ENCODE peak calls at places on chromosome 18, in six cellular contexts. One of them, this sample, is unnamed.

GRCh38 chr18:50696929-50697328 is 122.9 kb downstream of the MRO start:
- DNase-seq in CD4-positive, alpha-beta T cell: no peak
- DNase-seq in transverse colon: no peak
- DNase-seq in heart left ventricle: no peak
- DNase-seq in fibroblast of lung: no peak
- DNase-seq in GM10248: no peak
- DNase-seq in this sample: no peak

GRCh38 chr18:79952996-79953559 is 1.6 kb upstream of the SLC66A2 start:
- DNase-seq in CD4-positive, alpha-beta T cell: no peak
- DNase-seq in transverse colon: peak; percentile 65
- DNase-seq in fibroblast of lung: no peak
- DNase-seq in heart left ventricle: no peak
- DNase-seq in GM10248: no peak
- DNase-seq in this sample: no peak

GRCh38 chr18:63079114-63079513 is 240.5 kb downstream of the BCL2 start:
- DNase-seq in heart left ventricle: no peak
- DNase-seq in CD4-positive, alpha-beta T cell: no peak
- DNase-seq in transverse colon: no peak
- DNase-seq in GM10248: no peak
- DNase-seq in fibroblast of lung: no peak
- DNase-seq in this sample: no peak

GRCh38 chr18:36685580-36685979 is 143.2 kb downstream of the TPGS2 start:
- DNase-seq in transverse colon: no peak
- DNase-seq in GM10248: no peak
- DNase-seq in fibroblast of lung: no peak
- DNase-seq in CD4-positive, alpha-beta T cell: no peak
- DNase-seq in heart left ventricle: no peak
- DNase-seq in this sample: no peak

GRCh38 chr18:36757081-36757480 is 71.7 kb downstream of the TPGS2 start:
- DNase-seq in heart left ventricle: no peak
- DNase-seq in GM10248: no peak
- DNase-seq in CD4-positive, alpha-beta T cell: no peak
- DNase-seq in transverse colon: no peak
- DNase-seq in fibroblast of lung: peak; percentile 72
- DNase-seq in this sample: peak; percentile 41

GRCh38 chr18:3177902-3178687 is 41.7 kb downstream of the MYOM1 start:
- DNase-seq in fibroblast of lung: peak; percentile 16
- DNase-seq in GM10248: peak; percentile 82
- DNase-seq in heart left ventricle: no peak
- DNase-seq in transverse colon: peak; percentile 63
- DNase-seq in CD4-positive, alpha-beta T cell: no peak
- DNase-seq in this sample: peak; percentile 78

GRCh38 chr18:10851824-10852225 is 297.5 kb downstream of the PIEZO2 start:
- DNase-seq in GM10248: peak; percentile 52
- DNase-seq in fibroblast of lung: peak; percentile 89
- DNase-seq in CD4-positive, alpha-beta T cell: no peak
- DNase-seq in heart left ventricle: no peak
- DNase-seq in transverse colon: no peak
- DNase-seq in this sample: peak; percentile 58

GRCh38 chr18:11607897-11608296 is 1.5 kb upstream of the SLC35G4 start:
- DNase-seq in heart left ventricle: no peak
- DNase-seq in CD4-positive, alpha-beta T cell: no peak
- DNase-seq in fibroblast of lung: no peak
- DNase-seq in transverse colon: no peak
- DNase-seq in GM10248: no peak
- DNase-seq in this sample: no peak

GRCh38 chr18:45090526-45091140 is 409.9 kb downstream of the SETBP1 start:
- DNase-seq in heart left ventricle: no peak
- DNase-seq in transverse colon: no peak
- DNase-seq in GM10248: no peak
- DNase-seq in fibroblast of lung: peak; percentile 69
- DNase-seq in CD4-positive, alpha-beta T cell: no peak
- DNase-seq in this sample: no peak

GRCh38 chr18:29188760-29189159 is 1011.8 kb upstream of the CDH2 start:
- DNase-seq in heart left ventricle: no peak
- DNase-seq in fibroblast of lung: no peak
- DNase-seq in transverse colon: no peak
- DNase-seq in GM10248: no peak
- DNase-seq in CD4-positive, alpha-beta T cell: no peak
- DNase-seq in this sample: no peak

GRCh38 chr18:28177828-28178635 is 1.1 kb upstream of the CDH2 start:
- DNase-seq in GM10248: peak; percentile 22
- DNase-seq in transverse colon: no peak
- DNase-seq in heart left ventricle: peak; percentile 77
- DNase-seq in CD4-positive, alpha-beta T cell: no peak
- DNase-seq in fibroblast of lung: no peak
- DNase-seq in this sample: peak; percentile 40

GRCh38 chr18:7684357-7684756 is 117.2 kb downstream of the PTPRM start:
- DNase-seq in heart left ventricle: no peak
- DNase-seq in transverse colon: no peak
- DNase-seq in CD4-positive, alpha-beta T cell: no peak
- DNase-seq in fibroblast of lung: no peak
- DNase-seq in GM10248: no peak
- DNase-seq in this sample: no peak

GRCh38 chr18:74493689-74494088 is 2.5 kb upstream of the CNDP2 start:
- DNase-seq in heart left ventricle: no peak
- DNase-seq in GM10248: peak; percentile 39
- DNase-seq in CD4-positive, alpha-beta T cell: peak; percentile 68
- DNase-seq in transverse colon: peak; percentile 59
- DNase-seq in fibroblast of lung: peak; percentile 41
- DNase-seq in this sample: peak; percentile 44

GRCh38 chr18:45399146-45399545 is 216.1 kb upstream of the SLC14A2 start:
- DNase-seq in GM10248: no peak
- DNase-seq in transverse colon: no peak
- DNase-seq in heart left ventricle: no peak
- DNase-seq in CD4-positive, alpha-beta T cell: no peak
- DNase-seq in fibroblast of lung: no peak
- DNase-seq in this sample: no peak

GRCh38 chr18:31497711-31498449 is at the start of gene DSG2:
- DNase-seq in GM10248: peak; percentile 86
- DNase-seq in transverse colon: peak; percentile 92
- DNase-seq in fibroblast of lung: no peak
- DNase-seq in CD4-positive, alpha-beta T cell: peak; percentile 7
- DNase-seq in heart left ventricle: peak; percentile 79
- DNase-seq in this sample: peak; percentile 90

GRCh38 chr18:67081866-67082265 is 434.7 kb downstream of the DSEL start:
- DNase-seq in CD4-positive, alpha-beta T cell: no peak
- DNase-seq in GM10248: no peak
- DNase-seq in fibroblast of lung: no peak
- DNase-seq in transverse colon: no peak
- DNase-seq in heart left ventricle: no peak
- DNase-seq in this sample: no peak

GRCh38 chr18:74515620-74516231 is 18.6 kb upstream of the CNDP1 start:
- DNase-seq in transverse colon: no peak
- DNase-seq in heart left ventricle: no peak
- DNase-seq in fibroblast of lung: no peak
- DNase-seq in CD4-positive, alpha-beta T cell: no peak
- DNase-seq in GM10248: no peak
- DNase-seq in this sample: no peak

GRCh38 chr18:68623342-68623741 is 91.6 kb downstream of the TMX3 start:
- DNase-seq in transverse colon: no peak
- DNase-seq in CD4-positive, alpha-beta T cell: no peak
- DNase-seq in GM10248: peak; percentile 43
- DNase-seq in heart left ventricle: no peak
- DNase-seq in fibroblast of lung: peak; percentile 89
- DNase-seq in this sample: peak; percentile 62

GRCh38 chr18:3119401-3120323 is 100.1 kb downstream of the MYOM1 start:
- DNase-seq in heart left ventricle: no peak
- DNase-seq in GM10248: no peak
- DNase-seq in transverse colon: peak; percentile 26
- DNase-seq in CD4-positive, alpha-beta T cell: no peak
- DNase-seq in fibroblast of lung: peak; percentile 16
- DNase-seq in this sample: no peak

GRCh38 chr18:75654928-75655745 is 227.6 kb upstream of the SMIM21 start:
- DNase-seq in CD4-positive, alpha-beta T cell: no peak
- DNase-seq in heart left ventricle: no peak
- DNase-seq in transverse colon: no peak
- DNase-seq in GM10248: no peak
- DNase-seq in fibroblast of lung: peak; percentile 3
- DNase-seq in this sample: no peak

GRCh38 chr18:60471652-60472051 is 99.1 kb upstream of the MC4R start:
- DNase-seq in transverse colon: no peak
- DNase-seq in GM10248: no peak
- DNase-seq in CD4-positive, alpha-beta T cell: no peak
- DNase-seq in fibroblast of lung: no peak
- DNase-seq in heart left ventricle: no peak
- DNase-seq in this sample: no peak

GRCh38 chr18:30381826-30382225 is 660.7 kb downstream of the DSC3 start:
- DNase-seq in heart left ventricle: no peak
- DNase-seq in GM10248: no peak
- DNase-seq in fibroblast of lung: no peak
- DNase-seq in transverse colon: no peak
- DNase-seq in CD4-positive, alpha-beta T cell: no peak
- DNase-seq in this sample: no peak
- TF ChIP-seq CTCF in heart left ventricle: no peak
- TF ChIP-seq CTCF in GM10248: no peak
- TF ChIP-seq CTCF in fibroblast of lung: no peak
- TF ChIP-seq CTCF in transverse colon: no peak
- TF ChIP-seq CTCF in CD4-positive, alpha-beta T cell: no peak
- TF ChIP-seq CTCF in this sample: no peak

GRCh38 chr18:56148373-56148772 is 490.0 kb downstream of the TXNL1 start:
- DNase-seq in transverse colon: no peak
- DNase-seq in fibroblast of lung: peak; percentile 48
- DNase-seq in GM10248: no peak
- DNase-seq in heart left ventricle: no peak
- DNase-seq in CD4-positive, alpha-beta T cell: no peak
- DNase-seq in this sample: no peak

GRCh38 chr18:56152547-56152946 is 485.8 kb downstream of the TXNL1 start:
- DNase-seq in fibroblast of lung: no peak
- DNase-seq in CD4-positive, alpha-beta T cell: no peak
- DNase-seq in heart left ventricle: no peak
- DNase-seq in transverse colon: no peak
- DNase-seq in GM10248: no peak
- DNase-seq in this sample: no peak

GRCh38 chr18:56146565-56146964 is 491.8 kb downstream of the TXNL1 start:
- DNase-seq in GM10248: no peak
- DNase-seq in transverse colon: no peak
- DNase-seq in fibroblast of lung: no peak
- DNase-seq in heart left ventricle: no peak
- DNase-seq in CD4-positive, alpha-beta T cell: no peak
- DNase-seq in this sample: no peak
- TF ChIP-seq CTCF in GM10248: no peak
- TF ChIP-seq CTCF in transverse colon: no peak
- TF ChIP-seq CTCF in fibroblast of lung: no peak
- TF ChIP-seq CTCF in heart left ventricle: no peak
- TF ChIP-seq CTCF in CD4-positive, alpha-beta T cell: no peak
- TF ChIP-seq CTCF in this sample: no peak

GRCh38 chr18:24428709-24429108 is 2.2 kb downstream of the IMPACT start:
- DNase-seq in heart left ventricle: no peak
- DNase-seq in CD4-positive, alpha-beta T cell: no peak
- DNase-seq in transverse colon: no peak
- DNase-seq in fibroblast of lung: no peak
- DNase-seq in GM10248: no peak
- DNase-seq in this sample: no peak
- TF ChIP-seq CTCF in heart left ventricle: no peak
- TF ChIP-seq CTCF in CD4-positive, alpha-beta T cell: no peak
- TF ChIP-seq CTCF in transverse colon: no peak
- TF ChIP-seq CTCF in fibroblast of lung: no peak
- TF ChIP-seq CTCF in GM10248: no peak
- TF ChIP-seq CTCF in this sample: no peak

DNA sequence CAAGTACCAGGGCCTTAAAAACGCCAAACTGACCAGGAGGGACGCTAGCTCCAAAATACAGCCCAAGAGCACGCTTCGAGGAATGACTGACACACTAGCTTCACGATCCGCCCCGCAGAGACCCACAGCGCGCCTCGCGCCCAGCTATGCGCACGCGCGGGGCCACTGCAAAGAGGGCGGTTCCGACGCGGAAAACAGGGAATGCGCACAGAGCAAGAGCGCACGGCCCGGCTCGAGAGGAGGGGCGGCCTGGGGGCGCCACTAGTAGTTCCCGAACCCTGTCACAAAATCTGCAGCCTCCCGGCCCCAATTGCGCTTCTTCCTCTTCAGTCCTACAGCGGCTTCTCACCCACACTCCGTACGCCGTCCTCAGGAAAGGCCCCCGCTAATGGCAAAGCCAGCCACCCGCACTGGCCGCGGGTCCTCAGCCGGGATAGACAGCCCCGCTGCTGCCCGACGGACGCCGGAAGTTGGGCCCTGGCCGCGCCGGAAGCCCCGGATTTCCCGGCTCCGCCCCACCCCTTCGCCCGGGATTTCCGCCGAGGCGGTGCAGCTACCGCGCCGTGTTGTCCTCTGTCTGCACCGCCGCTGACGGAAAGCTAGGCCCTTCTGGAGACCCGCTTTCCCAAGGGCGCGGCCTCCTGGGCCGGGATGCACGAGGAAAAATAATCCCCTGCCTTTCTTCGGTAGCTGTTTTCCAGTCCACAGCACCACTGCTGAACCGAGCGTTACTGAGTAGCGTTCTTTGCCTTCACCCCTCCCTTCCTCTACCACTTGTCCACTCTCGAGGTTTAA is at the start of gene HDHD2:
- DNase-seq in fibroblast of lung: peak; percentile 78
- DNase-seq in transverse colon: peak; percentile 88
- DNase-seq in CD4-positive, alpha-beta T cell: peak; percentile 49
- DNase-seq in heart left ventricle: peak; percentile 95
- DNase-seq in GM10248: peak; percentile 88
- DNase-seq in this sample: peak; percentile 90
- TF ChIP-seq CTCF in fibroblast of lung: no peak
- TF ChIP-seq CTCF in transverse colon: no peak
- TF ChIP-seq CTCF in CD4-positive, alpha-beta T cell: no peak
- TF ChIP-seq CTCF in heart left ventricle: no peak
- TF ChIP-seq CTCF in GM10248: no peak
- TF ChIP-seq CTCF in this sample: no peak

DNA sequence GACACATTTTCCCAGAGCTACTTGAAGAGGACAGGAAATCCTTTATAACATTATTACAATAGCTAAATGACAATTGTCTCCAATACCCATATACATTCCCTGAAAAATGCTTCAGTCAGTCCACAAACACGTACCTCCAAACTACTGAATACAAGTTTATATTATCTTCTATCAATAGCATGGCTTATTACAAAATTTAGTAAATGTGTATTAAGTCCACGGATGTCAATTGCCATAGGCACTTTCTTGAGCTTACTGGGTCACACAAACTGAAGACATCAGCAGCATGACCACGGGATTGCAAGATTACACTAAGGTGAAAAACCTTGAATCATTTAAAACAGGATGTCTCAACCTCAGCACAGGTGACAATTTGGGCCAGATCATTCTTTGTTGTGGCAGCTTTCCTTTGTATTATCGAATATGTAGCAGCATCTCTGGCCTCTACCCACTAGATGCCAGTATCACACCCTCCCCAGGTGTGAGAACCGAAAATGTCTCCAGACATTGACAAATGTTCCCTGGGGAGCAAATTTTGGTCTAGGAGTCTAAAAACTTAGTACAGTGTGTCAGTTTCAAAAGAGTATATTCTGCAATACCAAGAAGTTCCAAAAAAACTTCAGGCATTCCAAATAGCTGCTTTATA is 1.4 kb downstream of the MBD2 start:
- DNase-seq in GM10248: no peak
- DNase-seq in CD4-positive, alpha-beta T cell: peak; percentile 59
- DNase-seq in heart left ventricle: no peak
- DNase-seq in transverse colon: no peak
- DNase-seq in fibroblast of lung: no peak
- DNase-seq in this sample: no peak
- TF ChIP-seq CTCF in GM10248: peak; percentile 21
- TF ChIP-seq CTCF in CD4-positive, alpha-beta T cell: peak; percentile 51
- TF ChIP-seq CTCF in heart left ventricle: peak; percentile 11
- TF ChIP-seq CTCF in transverse colon: no peak
- TF ChIP-seq CTCF in fibroblast of lung: no peak
- TF ChIP-seq CTCF in this sample: peak; percentile 27